ENCODE peak calls at places on chromosomes 3 and 15, in six cellular contexts. One of them, this sample, is unnamed.

GRCh38 chr3:128879991-128880390 is 571 bp downstream of the ACAD9 start:
- DNase-seq in activated naive CD8-positive, alpha-beta T cell treated with anti-CD3 and anti-CD28 coated beads, Interleukin-2, amount 50 U/mL, for 24 hours: no peak
- DNase-seq in NCI-H1694 treated with DMSO at 0.1 percent for 48 hours: no peak
- DNase-seq in heart left ventricle: no peak
- DNase-seq in upper lobe of right lung: no peak
- DNase-seq in kidney tubule cell: no peak
- DNase-seq in this sample: no peak

GRCh38 chr3:125375950-125376679 is 990 bp upstream of the ZNF148 start:
- DNase-seq in activated naive CD8-positive, alpha-beta T cell treated with anti-CD3 and anti-CD28 coated beads, Interleukin-2, amount 50 U/mL, for 24 hours: no peak
- DNase-seq in NCI-H1694 treated with DMSO at 0.1 percent for 48 hours: peak; percentile 9
- DNase-seq in heart left ventricle: no peak
- DNase-seq in upper lobe of right lung: no peak
- DNase-seq in kidney tubule cell: no peak
- DNase-seq in this sample: no peak

GRCh38 chr3:191141728-191142127 is 57.3 kb upstream of the OSTN start:
- DNase-seq in activated naive CD8-positive, alpha-beta T cell treated with anti-CD3 and anti-CD28 coated beads, Interleukin-2, amount 50 U/mL, for 24 hours: no peak
- DNase-seq in NCI-H1694 treated with DMSO at 0.1 percent for 48 hours: no peak
- DNase-seq in heart left ventricle: no peak
- DNase-seq in upper lobe of right lung: no peak
- DNase-seq in kidney tubule cell: peak; percentile 90
- DNase-seq in this sample: no peak

GRCh38 chr3:141306922-141307321 is 61.4 kb upstream of the ZBTB38 start:
- DNase-seq in activated naive CD8-positive, alpha-beta T cell treated with anti-CD3 and anti-CD28 coated beads, Interleukin-2, amount 50 U/mL, for 24 hours: no peak
- DNase-seq in NCI-H1694 treated with DMSO at 0.1 percent for 48 hours: no peak
- DNase-seq in heart left ventricle: no peak
- DNase-seq in upper lobe of right lung: no peak
- DNase-seq in kidney tubule cell: no peak
- DNase-seq in this sample: no peak

GRCh38 chr3:481680-482079 is 285.1 kb downstream of the CHL1 start:
- DNase-seq in activated naive CD8-positive, alpha-beta T cell treated with anti-CD3 and anti-CD28 coated beads, Interleukin-2, amount 50 U/mL, for 24 hours: no peak
- DNase-seq in NCI-H1694 treated with DMSO at 0.1 percent for 48 hours: peak; percentile 27
- DNase-seq in heart left ventricle: no peak
- DNase-seq in upper lobe of right lung: no peak
- DNase-seq in kidney tubule cell: peak; percentile 22
- DNase-seq in this sample: no peak

GRCh38 chr3:192928016-192928415 is 10.4 kb upstream of the MB21D2 start:
- DNase-seq in activated naive CD8-positive, alpha-beta T cell treated with anti-CD3 and anti-CD28 coated beads, Interleukin-2, amount 50 U/mL, for 24 hours: no peak
- DNase-seq in NCI-H1694 treated with DMSO at 0.1 percent for 48 hours: no peak
- DNase-seq in heart left ventricle: no peak
- DNase-seq in upper lobe of right lung: no peak
- DNase-seq in kidney tubule cell: no peak
- DNase-seq in this sample: no peak

GRCh38 chr3:138361561-138361971 is 13.2 kb downstream of the MRAS start:
- DNase-seq in activated naive CD8-positive, alpha-beta T cell treated with anti-CD3 and anti-CD28 coated beads, Interleukin-2, amount 50 U/mL, for 24 hours: no peak
- DNase-seq in NCI-H1694 treated with DMSO at 0.1 percent for 48 hours: no peak
- DNase-seq in heart left ventricle: no peak
- DNase-seq in upper lobe of right lung: peak; percentile 39
- DNase-seq in kidney tubule cell: peak; percentile 97
- DNase-seq in this sample: peak; percentile 32

GRCh38 chr3:187743195-187744141 is 1.8 kb downstream of the BCL6 start:
- DNase-seq in activated naive CD8-positive, alpha-beta T cell treated with anti-CD3 and anti-CD28 coated beads, Interleukin-2, amount 50 U/mL, for 24 hours: peak; percentile 67
- DNase-seq in NCI-H1694 treated with DMSO at 0.1 percent for 48 hours: no peak
- DNase-seq in heart left ventricle: peak; percentile 77
- DNase-seq in upper lobe of right lung: peak; percentile 92
- DNase-seq in kidney tubule cell: peak; percentile 47
- DNase-seq in this sample: peak; percentile 68

GRCh38 chr3:135516143-135516542 is 449.4 kb upstream of the PPP2R3A start:
- DNase-seq in activated naive CD8-positive, alpha-beta T cell treated with anti-CD3 and anti-CD28 coated beads, Interleukin-2, amount 50 U/mL, for 24 hours: no peak
- DNase-seq in NCI-H1694 treated with DMSO at 0.1 percent for 48 hours: no peak
- DNase-seq in heart left ventricle: no peak
- DNase-seq in upper lobe of right lung: no peak
- DNase-seq in kidney tubule cell: peak; percentile 54
- DNase-seq in this sample: peak; percentile 78

GRCh38 chr3:112092439-112093179 is 6.4 kb downstream of the C3orf52 start:
- DNase-seq in activated naive CD8-positive, alpha-beta T cell treated with anti-CD3 and anti-CD28 coated beads, Interleukin-2, amount 50 U/mL, for 24 hours: no peak
- DNase-seq in NCI-H1694 treated with DMSO at 0.1 percent for 48 hours: no peak
- DNase-seq in heart left ventricle: no peak
- DNase-seq in upper lobe of right lung: no peak
- DNase-seq in kidney tubule cell: peak; percentile 82
- DNase-seq in this sample: peak; percentile 58

GRCh38 chr3:9397911-9398714 is 698 bp downstream of the SETD5 start:
- DNase-seq in activated naive CD8-positive, alpha-beta T cell treated with anti-CD3 and anti-CD28 coated beads, Interleukin-2, amount 50 U/mL, for 24 hours: peak; percentile 41
- DNase-seq in NCI-H1694 treated with DMSO at 0.1 percent for 48 hours: no peak
- DNase-seq in heart left ventricle: peak; percentile 65
- DNase-seq in upper lobe of right lung: peak; percentile 68
- DNase-seq in kidney tubule cell: peak; percentile 54
- DNase-seq in this sample: peak; percentile 55

GRCh38 chr15:25860885-25861866 is 2.0 kb downstream of the ATP10A start:
- DNase-seq in activated naive CD8-positive, alpha-beta T cell treated with anti-CD3 and anti-CD28 coated beads, Interleukin-2, amount 50 U/mL, for 24 hours: no peak
- DNase-seq in NCI-H1694 treated with DMSO at 0.1 percent for 48 hours: no peak
- DNase-seq in heart left ventricle: no peak
- DNase-seq in upper lobe of right lung: no peak
- DNase-seq in kidney tubule cell: no peak
- DNase-seq in this sample: no peak

GRCh38 chr15:27454281-27455060 is 483.5 kb downstream of the GABRG3 start:
- DNase-seq in activated naive CD8-positive, alpha-beta T cell treated with anti-CD3 and anti-CD28 coated beads, Interleukin-2, amount 50 U/mL, for 24 hours: no peak
- DNase-seq in NCI-H1694 treated with DMSO at 0.1 percent for 48 hours: no peak
- DNase-seq in heart left ventricle: no peak
- DNase-seq in upper lobe of right lung: no peak
- DNase-seq in kidney tubule cell: peak; percentile 93
- DNase-seq in this sample: no peak

GRCh38 chr15:86044981-86045380 is 34.7 kb upstream of the AGBL1 start:
- DNase-seq in activated naive CD8-positive, alpha-beta T cell treated with anti-CD3 and anti-CD28 coated beads, Interleukin-2, amount 50 U/mL, for 24 hours: no peak
- DNase-seq in NCI-H1694 treated with DMSO at 0.1 percent for 48 hours: no peak
- DNase-seq in heart left ventricle: no peak
- DNase-seq in upper lobe of right lung: no peak
- DNase-seq in kidney tubule cell: no peak
- DNase-seq in this sample: peak; percentile 54

GRCh38 chr3:67624687-67625086 is 29.7 kb downstream of the SUCLG2 start:
- DNase-seq in activated naive CD8-positive, alpha-beta T cell treated with anti-CD3 and anti-CD28 coated beads, Interleukin-2, amount 50 U/mL, for 24 hours: no peak
- DNase-seq in NCI-H1694 treated with DMSO at 0.1 percent for 48 hours: no peak
- DNase-seq in heart left ventricle: no peak
- DNase-seq in upper lobe of right lung: no peak
- DNase-seq in kidney tubule cell: no peak
- DNase-seq in this sample: no peak

GRCh38 chr3:143865302-143865701 is 17.0 kb upstream of the SLC9A9 start:
- DNase-seq in activated naive CD8-positive, alpha-beta T cell treated with anti-CD3 and anti-CD28 coated beads, Interleukin-2, amount 50 U/mL, for 24 hours: no peak
- DNase-seq in NCI-H1694 treated with DMSO at 0.1 percent for 48 hours: no peak
- DNase-seq in heart left ventricle: no peak
- DNase-seq in upper lobe of right lung: no peak
- DNase-seq in kidney tubule cell: no peak
- DNase-seq in this sample: no peak

GRCh38 chr15:54373332-54373731 is 395.1 kb downstream of the UNC13C start:
- DNase-seq in activated naive CD8-positive, alpha-beta T cell treated with anti-CD3 and anti-CD28 coated beads, Interleukin-2, amount 50 U/mL, for 24 hours: no peak
- DNase-seq in NCI-H1694 treated with DMSO at 0.1 percent for 48 hours: no peak
- DNase-seq in heart left ventricle: no peak
- DNase-seq in upper lobe of right lung: no peak
- DNase-seq in kidney tubule cell: no peak
- DNase-seq in this sample: no peak

GRCh38 chr3:24598691-24599090 is 104.0 kb upstream of the THRB start:
- DNase-seq in activated naive CD8-positive, alpha-beta T cell treated with anti-CD3 and anti-CD28 coated beads, Interleukin-2, amount 50 U/mL, for 24 hours: no peak
- DNase-seq in NCI-H1694 treated with DMSO at 0.1 percent for 48 hours: no peak
- DNase-seq in heart left ventricle: no peak
- DNase-seq in upper lobe of right lung: no peak
- DNase-seq in kidney tubule cell: peak; percentile 77
- DNase-seq in this sample: no peak

GRCh38 chr3:127712461-127712860 is 39.7 kb downstream of the ABTB1 start:
- DNase-seq in activated naive CD8-positive, alpha-beta T cell treated with anti-CD3 and anti-CD28 coated beads, Interleukin-2, amount 50 U/mL, for 24 hours: no peak
- DNase-seq in NCI-H1694 treated with DMSO at 0.1 percent for 48 hours: no peak
- DNase-seq in heart left ventricle: no peak
- DNase-seq in upper lobe of right lung: peak; percentile 58
- DNase-seq in kidney tubule cell: no peak
- DNase-seq in this sample: no peak

GRCh38 chr3:13159890-13160289 is 86.7 kb upstream of the IQSEC1 start:
- DNase-seq in activated naive CD8-positive, alpha-beta T cell treated with anti-CD3 and anti-CD28 coated beads, Interleukin-2, amount 50 U/mL, for 24 hours: no peak
- DNase-seq in NCI-H1694 treated with DMSO at 0.1 percent for 48 hours: no peak
- DNase-seq in heart left ventricle: no peak
- DNase-seq in upper lobe of right lung: no peak
- DNase-seq in kidney tubule cell: no peak
- DNase-seq in this sample: no peak

GRCh38 chr15:60797444-60798040 is 318.6 kb upstream of the ICE2 start:
- DNase-seq in activated naive CD8-positive, alpha-beta T cell treated with anti-CD3 and anti-CD28 coated beads, Interleukin-2, amount 50 U/mL, for 24 hours: no peak
- DNase-seq in NCI-H1694 treated with DMSO at 0.1 percent for 48 hours: no peak
- DNase-seq in heart left ventricle: no peak
- DNase-seq in upper lobe of right lung: no peak
- DNase-seq in kidney tubule cell: peak; percentile 25
- DNase-seq in this sample: peak; percentile 29

GRCh38 chr3:59115355-59116136 is 65.7 kb upstream of the CFAP20DC start:
- DNase-seq in activated naive CD8-positive, alpha-beta T cell treated with anti-CD3 and anti-CD28 coated beads, Interleukin-2, amount 50 U/mL, for 24 hours: no peak
- DNase-seq in NCI-H1694 treated with DMSO at 0.1 percent for 48 hours: no peak
- DNase-seq in heart left ventricle: no peak
- DNase-seq in upper lobe of right lung: no peak
- DNase-seq in kidney tubule cell: no peak
- DNase-seq in this sample: no peak

GRCh38 chr3:195895900-195896360 is 12.4 kb downstream of the TNK2 start:
- DNase-seq in activated naive CD8-positive, alpha-beta T cell treated with anti-CD3 and anti-CD28 coated beads, Interleukin-2, amount 50 U/mL, for 24 hours: peak; percentile 70
- DNase-seq in NCI-H1694 treated with DMSO at 0.1 percent for 48 hours: no peak
- DNase-seq in heart left ventricle: peak; percentile 84
- DNase-seq in upper lobe of right lung: peak; percentile 91
- DNase-seq in kidney tubule cell: peak; percentile 61
- DNase-seq in this sample: peak; percentile 69

GRCh38 chr3:177338697-177339219 is 141.5 kb upstream of the TBL1XR1 start:
- DNase-seq in activated naive CD8-positive, alpha-beta T cell treated with anti-CD3 and anti-CD28 coated beads, Interleukin-2, amount 50 U/mL, for 24 hours: no peak
- DNase-seq in NCI-H1694 treated with DMSO at 0.1 percent for 48 hours: peak; percentile 27
- DNase-seq in heart left ventricle: no peak
- DNase-seq in upper lobe of right lung: no peak
- DNase-seq in kidney tubule cell: no peak
- DNase-seq in this sample: no peak

GRCh38 chr15:27865323-27865922 is 233.7 kb downstream of the OCA2 start:
- DNase-seq in activated naive CD8-positive, alpha-beta T cell treated with anti-CD3 and anti-CD28 coated beads, Interleukin-2, amount 50 U/mL, for 24 hours: no peak
- DNase-seq in NCI-H1694 treated with DMSO at 0.1 percent for 48 hours: no peak
- DNase-seq in heart left ventricle: no peak
- DNase-seq in upper lobe of right lung: no peak
- DNase-seq in kidney tubule cell: no peak
- DNase-seq in this sample: no peak

GRCh38 chr15:23561914-23562313 is 3.6 kb upstream of the MKRN3 start:
- DNase-seq in activated naive CD8-positive, alpha-beta T cell treated with anti-CD3 and anti-CD28 coated beads, Interleukin-2, amount 50 U/mL, for 24 hours: no peak
- DNase-seq in NCI-H1694 treated with DMSO at 0.1 percent for 48 hours: no peak
- DNase-seq in heart left ventricle: no peak
- DNase-seq in upper lobe of right lung: no peak
- DNase-seq in kidney tubule cell: no peak
- DNase-seq in this sample: no peak

GRCh38 chr3:124995460-124995994 is 60.3 kb downstream of the HEG1 start:
- DNase-seq in activated naive CD8-positive, alpha-beta T cell treated with anti-CD3 and anti-CD28 coated beads, Interleukin-2, amount 50 U/mL, for 24 hours: peak; percentile 30
- DNase-seq in NCI-H1694 treated with DMSO at 0.1 percent for 48 hours: peak; percentile 59
- DNase-seq in heart left ventricle: peak; percentile 73
- DNase-seq in upper lobe of right lung: no peak
- DNase-seq in kidney tubule cell: peak; percentile 69
- DNase-seq in this sample: peak; percentile 71

GRCh38 chr3:134033315-134033996 is 3.7 kb upstream of the SLCO2A1 start:
- DNase-seq in activated naive CD8-positive, alpha-beta T cell treated with anti-CD3 and anti-CD28 coated beads, Interleukin-2, amount 50 U/mL, for 24 hours: no peak
- DNase-seq in NCI-H1694 treated with DMSO at 0.1 percent for 48 hours: no peak
- DNase-seq in heart left ventricle: no peak
- DNase-seq in upper lobe of right lung: no peak
- DNase-seq in kidney tubule cell: no peak
- DNase-seq in this sample: no peak

GRCh38 chr15:33115191-33115861 is 79.2 kb downstream of the FMN1 start:
- DNase-seq in activated naive CD8-positive, alpha-beta T cell treated with anti-CD3 and anti-CD28 coated beads, Interleukin-2, amount 50 U/mL, for 24 hours: no peak
- DNase-seq in NCI-H1694 treated with DMSO at 0.1 percent for 48 hours: no peak
- DNase-seq in heart left ventricle: no peak
- DNase-seq in upper lobe of right lung: no peak
- DNase-seq in kidney tubule cell: no peak
- DNase-seq in this sample: no peak

GRCh38 chr15:90021108-90021507 is 20.0 kb downstream of the ZNF710 start:
- DNase-seq in activated naive CD8-positive, alpha-beta T cell treated with anti-CD3 and anti-CD28 coated beads, Interleukin-2, amount 50 U/mL, for 24 hours: no peak
- DNase-seq in NCI-H1694 treated with DMSO at 0.1 percent for 48 hours: no peak
- DNase-seq in heart left ventricle: no peak
- DNase-seq in upper lobe of right lung: no peak
- DNase-seq in kidney tubule cell: no peak
- DNase-seq in this sample: peak; percentile 44

GRCh38 chr15:70093481-70094309 is 4.0 kb downstream of the TLE3 start:
- DNase-seq in activated naive CD8-positive, alpha-beta T cell treated with anti-CD3 and anti-CD28 coated beads, Interleukin-2, amount 50 U/mL, for 24 hours: no peak
- DNase-seq in NCI-H1694 treated with DMSO at 0.1 percent for 48 hours: no peak
- DNase-seq in heart left ventricle: no peak
- DNase-seq in upper lobe of right lung: no peak
- DNase-seq in kidney tubule cell: peak; percentile 38
- DNase-seq in this sample: peak; percentile 92

GRCh38 chr3:64650096-64650622 is 37.6 kb downstream of the ADAMTS9 start:
- DNase-seq in activated naive CD8-positive, alpha-beta T cell treated with anti-CD3 and anti-CD28 coated beads, Interleukin-2, amount 50 U/mL, for 24 hours: no peak
- DNase-seq in NCI-H1694 treated with DMSO at 0.1 percent for 48 hours: no peak
- DNase-seq in heart left ventricle: no peak
- DNase-seq in upper lobe of right lung: no peak
- DNase-seq in kidney tubule cell: peak; percentile 70
- DNase-seq in this sample: no peak

GRCh38 chr3:69201658-69202057 is 79.3 kb upstream of the LMOD3 start:
- DNase-seq in activated naive CD8-positive, alpha-beta T cell treated with anti-CD3 and anti-CD28 coated beads, Interleukin-2, amount 50 U/mL, for 24 hours: no peak
- DNase-seq in NCI-H1694 treated with DMSO at 0.1 percent for 48 hours: no peak
- DNase-seq in heart left ventricle: no peak
- DNase-seq in upper lobe of right lung: no peak
- DNase-seq in kidney tubule cell: no peak
- DNase-seq in this sample: no peak

GRCh38 chr3:67324554-67324953 is 326.4 kb downstream of the KBTBD8 start:
- DNase-seq in activated naive CD8-positive, alpha-beta T cell treated with anti-CD3 and anti-CD28 coated beads, Interleukin-2, amount 50 U/mL, for 24 hours: no peak
- DNase-seq in NCI-H1694 treated with DMSO at 0.1 percent for 48 hours: no peak
- DNase-seq in heart left ventricle: no peak
- DNase-seq in upper lobe of right lung: no peak
- DNase-seq in kidney tubule cell: no peak
- DNase-seq in this sample: no peak

GRCh38 chr3:196555295-196555694 is 13.1 kb downstream of the WDR53 start:
- DNase-seq in activated naive CD8-positive, alpha-beta T cell treated with anti-CD3 and anti-CD28 coated beads, Interleukin-2, amount 50 U/mL, for 24 hours: no peak
- DNase-seq in NCI-H1694 treated with DMSO at 0.1 percent for 48 hours: no peak
- DNase-seq in heart left ventricle: no peak
- DNase-seq in upper lobe of right lung: no peak
- DNase-seq in kidney tubule cell: no peak
- DNase-seq in this sample: no peak

GRCh38 chr3:52596658-52597265 is 60.4 kb downstream of the UQCC5 start:
- DNase-seq in activated naive CD8-positive, alpha-beta T cell treated with anti-CD3 and anti-CD28 coated beads, Interleukin-2, amount 50 U/mL, for 24 hours: no peak
- DNase-seq in NCI-H1694 treated with DMSO at 0.1 percent for 48 hours: no peak
- DNase-seq in heart left ventricle: no peak
- DNase-seq in upper lobe of right lung: no peak
- DNase-seq in kidney tubule cell: no peak
- DNase-seq in this sample: no peak

GRCh38 chr3:146165370-146165769 is 4.4 kb upstream of the PLOD2 start:
- DNase-seq in activated naive CD8-positive, alpha-beta T cell treated with anti-CD3 and anti-CD28 coated beads, Interleukin-2, amount 50 U/mL, for 24 hours: no peak
- DNase-seq in NCI-H1694 treated with DMSO at 0.1 percent for 48 hours: no peak
- DNase-seq in heart left ventricle: no peak
- DNase-seq in upper lobe of right lung: no peak
- DNase-seq in kidney tubule cell: no peak
- DNase-seq in this sample: no peak

GRCh38 chr15:52466134-52466701 is 62.5 kb downstream of the MYO5A start:
- DNase-seq in activated naive CD8-positive, alpha-beta T cell treated with anti-CD3 and anti-CD28 coated beads, Interleukin-2, amount 50 U/mL, for 24 hours: peak; percentile 62
- DNase-seq in NCI-H1694 treated with DMSO at 0.1 percent for 48 hours: no peak
- DNase-seq in heart left ventricle: peak; percentile 60
- DNase-seq in upper lobe of right lung: peak; percentile 67
- DNase-seq in kidney tubule cell: no peak
- DNase-seq in this sample: no peak

GRCh38 chr3:150876866-150877265 is 28.4 kb downstream of the MINDY4B start:
- DNase-seq in activated naive CD8-positive, alpha-beta T cell treated with anti-CD3 and anti-CD28 coated beads, Interleukin-2, amount 50 U/mL, for 24 hours: no peak
- DNase-seq in NCI-H1694 treated with DMSO at 0.1 percent for 48 hours: no peak
- DNase-seq in heart left ventricle: no peak
- DNase-seq in upper lobe of right lung: no peak
- DNase-seq in kidney tubule cell: no peak
- DNase-seq in this sample: no peak

GRCh38 chr3:45002139-45002660 is 23.9 kb upstream of the CLEC3B start:
- DNase-seq in activated naive CD8-positive, alpha-beta T cell treated with anti-CD3 and anti-CD28 coated beads, Interleukin-2, amount 50 U/mL, for 24 hours: no peak
- DNase-seq in NCI-H1694 treated with DMSO at 0.1 percent for 48 hours: no peak
- DNase-seq in heart left ventricle: no peak
- DNase-seq in upper lobe of right lung: no peak
- DNase-seq in kidney tubule cell: no peak
- DNase-seq in this sample: no peak